ENCODE peak calls at places on chromosomes 12 and 14, in nine cellular contexts. One of them, this sample, is unnamed.

GRCh38 chr12:76706099-76706498 is 57.8 kb upstream of the ZDHHC17 start:
- DNase-seq in GM12892: no peak
- DNase-seq in upper lobe of left lung: no peak
- DNase-seq in spleen: no peak
- DNase-seq in esophagus squamous epithelium: no peak
- DNase-seq in IMR-90: peak; percentile 56
- DNase-seq in stomach: no peak
- DNase-seq in H1: no peak
- DNase-seq in body of pancreas: no peak
- DNase-seq in this sample: no peak

GRCh38 chr14:89283327-89284060 is 133.5 kb downstream of the FOXN3 start:
- DNase-seq in upper lobe of left lung: no peak
- DNase-seq in H1: no peak
- DNase-seq in spleen: no peak
- DNase-seq in GM12892: no peak
- DNase-seq in IMR-90: no peak
- DNase-seq in body of pancreas: no peak
- DNase-seq in stomach: no peak
- DNase-seq in esophagus squamous epithelium: no peak
- DNase-seq in this sample: no peak

GRCh38 chr14:24506443-24506842 is 1.6 kb downstream of the CMA1 start:
- DNase-seq in IMR-90: no peak
- DNase-seq in stomach: no peak
- DNase-seq in H1: no peak
- DNase-seq in upper lobe of left lung: no peak
- DNase-seq in body of pancreas: no peak
- DNase-seq in GM12892: no peak
- DNase-seq in esophagus squamous epithelium: no peak
- DNase-seq in spleen: no peak
- DNase-seq in this sample: no peak

GRCh38 chr12:130965668-130966067 is 12.0 kb downstream of the ADGRD1 start:
- DNase-seq in GM12892: no peak
- DNase-seq in stomach: no peak
- DNase-seq in upper lobe of left lung: no peak
- DNase-seq in body of pancreas: no peak
- DNase-seq in esophagus squamous epithelium: no peak
- DNase-seq in H1: no peak
- DNase-seq in spleen: no peak
- DNase-seq in IMR-90: no peak
- DNase-seq in this sample: no peak

GRCh38 chr12:94561943-94562411 is 88.4 kb downstream of the TMCC3 start:
- DNase-seq in GM12892: peak; percentile 34
- DNase-seq in upper lobe of left lung: no peak
- DNase-seq in H1: no peak
- DNase-seq in body of pancreas: peak; percentile 83
- DNase-seq in stomach: peak; percentile 79
- DNase-seq in IMR-90: no peak
- DNase-seq in esophagus squamous epithelium: no peak
- DNase-seq in spleen: no peak
- DNase-seq in this sample: no peak

GRCh38 chr12:12985817-12986408 is 14.2 kb downstream of the HEBP1 start:
- DNase-seq in esophagus squamous epithelium: no peak
- DNase-seq in body of pancreas: peak; percentile 35
- DNase-seq in H1: no peak
- DNase-seq in GM12892: no peak
- DNase-seq in upper lobe of left lung: peak; percentile 43
- DNase-seq in IMR-90: peak; percentile 17
- DNase-seq in spleen: no peak
- DNase-seq in stomach: no peak
- DNase-seq in this sample: peak; percentile 58

GRCh38 chr12:54018608-54018984 is 9.6 kb upstream of the HOXC6 start:
- DNase-seq in upper lobe of left lung: no peak
- DNase-seq in IMR-90: no peak
- DNase-seq in H1: no peak
- DNase-seq in stomach: no peak
- DNase-seq in body of pancreas: no peak
- DNase-seq in GM12892: peak; percentile 49
- DNase-seq in spleen: no peak
- DNase-seq in esophagus squamous epithelium: no peak
- DNase-seq in this sample: peak; percentile 39

GRCh38 chr12:59972941-59973340 is 377.1 kb downstream of the SLC16A7 start:
- DNase-seq in H1: no peak
- DNase-seq in GM12892: no peak
- DNase-seq in body of pancreas: no peak
- DNase-seq in stomach: no peak
- DNase-seq in spleen: no peak
- DNase-seq in IMR-90: peak; percentile 88
- DNase-seq in upper lobe of left lung: no peak
- DNase-seq in esophagus squamous epithelium: no peak
- DNase-seq in this sample: peak; percentile 5

GRCh38 chr14:91021991-91022621 is 38.3 kb downstream of the RPS6KA5 start:
- DNase-seq in stomach: no peak
- DNase-seq in upper lobe of left lung: no peak
- DNase-seq in spleen: no peak
- DNase-seq in body of pancreas: no peak
- DNase-seq in H1: no peak
- DNase-seq in esophagus squamous epithelium: no peak
- DNase-seq in GM12892: no peak
- DNase-seq in IMR-90: no peak
- DNase-seq in this sample: no peak

GRCh38 chr14:92558319-92558718 is 44.7 kb downstream of the RIN3 start:
- DNase-seq in H1: no peak
- DNase-seq in IMR-90: no peak
- DNase-seq in stomach: no peak
- DNase-seq in esophagus squamous epithelium: no peak
- DNase-seq in spleen: no peak
- DNase-seq in upper lobe of left lung: no peak
- DNase-seq in body of pancreas: no peak
- DNase-seq in GM12892: no peak
- DNase-seq in this sample: no peak

GRCh38 chr14:32472512-32473472 is 143.7 kb downstream of the AKAP6 start:
- DNase-seq in stomach: no peak
- DNase-seq in H1: no peak
- DNase-seq in esophagus squamous epithelium: no peak
- DNase-seq in spleen: no peak
- DNase-seq in IMR-90: peak; percentile 81
- DNase-seq in body of pancreas: peak; percentile 6
- DNase-seq in upper lobe of left lung: no peak
- DNase-seq in GM12892: no peak
- DNase-seq in this sample: no peak

GRCh38 chr12:49108958-49109404 is 1.7 kb downstream of the LMBR1L start:
- DNase-seq in GM12892: no peak
- DNase-seq in body of pancreas: peak; percentile 57
- DNase-seq in IMR-90: peak; percentile 20
- DNase-seq in stomach: no peak
- DNase-seq in upper lobe of left lung: peak; percentile 81
- DNase-seq in H1: no peak
- DNase-seq in esophagus squamous epithelium: no peak
- DNase-seq in spleen: no peak
- DNase-seq in this sample: no peak
- TF ChIP-seq POLR2A in GM12892: no peak
- TF ChIP-seq POLR2A in body of pancreas: no peak
- TF ChIP-seq POLR2A in IMR-90: no peak
- TF ChIP-seq POLR2A in stomach: no peak
- TF ChIP-seq POLR2A in upper lobe of left lung: peak; percentile 38
- TF ChIP-seq POLR2A in H1: no peak
- TF ChIP-seq POLR2A in esophagus squamous epithelium: no peak
- TF ChIP-seq POLR2A in spleen: no peak
- TF ChIP-seq POLR2A in this sample: no peak

DNA sequence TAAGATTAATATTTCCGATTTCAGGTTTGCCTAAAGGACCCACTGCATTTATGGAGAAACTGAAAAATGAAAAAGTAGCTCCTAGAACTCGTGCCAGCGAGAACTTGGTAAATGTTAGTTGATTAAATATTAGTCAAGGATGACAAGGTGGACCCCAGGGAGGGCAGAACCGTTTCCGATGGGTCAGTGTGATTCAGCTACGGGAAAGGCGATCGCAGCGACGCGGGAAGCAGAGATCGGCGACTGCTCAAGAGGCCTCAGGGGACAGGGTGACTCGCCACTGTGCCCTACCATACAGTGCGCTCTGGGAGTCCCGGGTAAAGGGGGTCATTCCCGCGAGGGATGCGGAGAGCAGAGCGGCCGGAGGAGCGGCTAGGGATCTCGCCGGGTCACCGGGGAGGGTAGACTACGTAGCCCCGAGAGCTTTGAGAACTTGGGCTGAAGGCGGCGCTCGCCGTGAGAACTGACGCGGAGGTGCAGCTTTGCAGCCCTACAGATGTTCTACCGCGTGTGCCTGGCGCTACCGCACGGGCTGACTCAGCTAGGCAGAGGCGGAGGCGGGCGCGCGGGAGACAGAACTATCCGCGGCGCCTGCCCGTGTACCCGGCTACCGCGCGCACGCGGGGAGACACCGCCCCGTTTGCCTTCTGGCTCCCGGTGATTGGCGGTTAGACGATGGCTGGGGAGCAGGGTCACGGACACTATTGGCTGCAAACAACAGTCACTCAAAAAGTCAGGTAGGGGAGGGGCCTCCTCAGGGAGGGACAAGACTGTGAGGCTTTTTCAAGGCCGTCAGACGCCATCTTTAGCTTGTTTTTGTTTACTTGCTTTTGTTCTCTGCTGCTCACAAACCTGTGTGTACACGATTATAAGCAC is 3.2 kb downstream of the C14orf93 start:
- DNase-seq in upper lobe of left lung: peak; percentile 98
- DNase-seq in esophagus squamous epithelium: peak; percentile 89
- DNase-seq in IMR-90: peak; percentile 97
- DNase-seq in H1: peak; percentile 89
- DNase-seq in stomach: peak; percentile 98
- DNase-seq in body of pancreas: peak; percentile 96
- DNase-seq in spleen: peak; percentile 99
- DNase-seq in GM12892: peak; percentile 82
- DNase-seq in this sample: peak; percentile 97
- TF ChIP-seq POLR2A in upper lobe of left lung: peak; percentile 92
- TF ChIP-seq POLR2A in esophagus squamous epithelium: no peak
- TF ChIP-seq POLR2A in IMR-90: peak; percentile 70
- TF ChIP-seq POLR2A in H1: peak; percentile 74
- TF ChIP-seq POLR2A in stomach: peak; percentile 27
- TF ChIP-seq POLR2A in body of pancreas: peak; percentile 94
- TF ChIP-seq POLR2A in spleen: no peak
- TF ChIP-seq POLR2A in GM12892: peak; percentile 95
- TF ChIP-seq POLR2A in this sample: peak; percentile 81

DNA sequence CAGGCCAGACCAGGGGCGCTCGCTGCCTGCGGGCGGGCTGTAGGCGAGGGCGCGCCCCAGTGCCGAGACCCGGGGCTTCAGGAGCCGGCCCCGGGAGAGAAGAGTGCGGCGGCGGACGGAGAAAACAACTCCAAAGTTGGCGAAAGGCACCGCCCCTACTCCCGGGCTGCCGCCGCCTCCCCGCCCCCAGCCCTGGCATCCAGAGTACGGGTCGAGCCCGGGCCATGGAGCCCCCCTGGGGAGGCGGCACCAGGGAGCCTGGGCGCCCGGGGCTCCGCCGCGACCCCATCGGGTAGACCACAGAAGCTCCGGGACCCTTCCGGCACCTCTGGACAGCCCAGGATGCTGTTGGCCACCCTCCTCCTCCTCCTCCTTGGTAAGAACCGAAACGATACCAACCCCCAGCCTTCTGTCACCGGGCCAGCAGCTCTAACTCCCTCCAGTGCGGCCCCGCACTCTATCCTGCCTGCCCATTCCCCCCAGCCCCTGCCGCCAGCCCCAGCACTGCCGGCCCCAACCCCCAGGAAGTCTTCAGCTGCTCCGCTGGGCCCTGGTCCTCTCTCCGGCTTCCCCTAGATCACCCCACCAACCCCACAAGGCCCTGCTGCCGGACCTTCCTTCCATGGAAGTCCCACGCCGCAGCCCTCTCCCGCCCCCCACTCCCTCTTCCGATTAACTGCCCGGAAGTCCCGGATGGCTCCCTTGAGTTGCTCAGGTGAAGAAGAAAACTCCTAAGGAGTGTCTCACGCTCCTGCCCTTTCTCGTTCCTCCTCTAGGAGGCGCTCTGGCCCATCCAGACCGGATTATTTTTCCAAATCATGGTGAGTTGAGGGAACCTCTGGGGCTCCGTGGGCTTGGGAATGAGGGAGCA is 657 bp downstream of the LRP10 start:
- DNase-seq in body of pancreas: peak; percentile 90
- DNase-seq in IMR-90: peak; percentile 81
- DNase-seq in upper lobe of left lung: peak; percentile 88
- DNase-seq in stomach: peak; percentile 90
- DNase-seq in GM12892: no peak
- DNase-seq in esophagus squamous epithelium: no peak
- DNase-seq in spleen: peak; percentile 90
- DNase-seq in H1: no peak
- DNase-seq in this sample: peak; percentile 87
- TF ChIP-seq POLR2A in body of pancreas: peak; percentile 21
- TF ChIP-seq POLR2A in IMR-90: no peak
- TF ChIP-seq POLR2A in upper lobe of left lung: no peak
- TF ChIP-seq POLR2A in stomach: no peak
- TF ChIP-seq POLR2A in GM12892: no peak
- TF ChIP-seq POLR2A in esophagus squamous epithelium: no peak
- TF ChIP-seq POLR2A in spleen: no peak
- TF ChIP-seq POLR2A in H1: no peak
- TF ChIP-seq POLR2A in this sample: peak; percentile 24

GRCh38 chr12:109591041-109591440 is 17.4 kb downstream of the MVK start:
- DNase-seq in esophagus squamous epithelium: no peak
- DNase-seq in IMR-90: no peak
- DNase-seq in spleen: no peak
- DNase-seq in GM12892: no peak
- DNase-seq in stomach: no peak
- DNase-seq in H1: no peak
- DNase-seq in body of pancreas: no peak
- DNase-seq in upper lobe of left lung: no peak
- DNase-seq in this sample: no peak

GRCh38 chr12:109592195-109592904 is 18.8 kb downstream of the MVK start:
- DNase-seq in H1: no peak
- DNase-seq in stomach: no peak
- DNase-seq in body of pancreas: no peak
- DNase-seq in IMR-90: no peak
- DNase-seq in esophagus squamous epithelium: no peak
- DNase-seq in upper lobe of left lung: no peak
- DNase-seq in GM12892: no peak
- DNase-seq in spleen: no peak
- DNase-seq in this sample: no peak

GRCh38 chr12:109589691-109590245 is 16.2 kb downstream of the MVK start:
- DNase-seq in stomach: no peak
- DNase-seq in H1: no peak
- DNase-seq in spleen: no peak
- DNase-seq in IMR-90: no peak
- DNase-seq in body of pancreas: no peak
- DNase-seq in esophagus squamous epithelium: no peak
- DNase-seq in upper lobe of left lung: no peak
- DNase-seq in GM12892: no peak
- DNase-seq in this sample: no peak

GRCh38 chr12:109589240-109589590 is 15.6 kb downstream of the MVK start:
- DNase-seq in esophagus squamous epithelium: no peak
- DNase-seq in H1: no peak
- DNase-seq in GM12892: no peak
- DNase-seq in upper lobe of left lung: no peak
- DNase-seq in spleen: no peak
- DNase-seq in body of pancreas: no peak
- DNase-seq in stomach: no peak
- DNase-seq in IMR-90: no peak
- DNase-seq in this sample: no peak

DNA sequence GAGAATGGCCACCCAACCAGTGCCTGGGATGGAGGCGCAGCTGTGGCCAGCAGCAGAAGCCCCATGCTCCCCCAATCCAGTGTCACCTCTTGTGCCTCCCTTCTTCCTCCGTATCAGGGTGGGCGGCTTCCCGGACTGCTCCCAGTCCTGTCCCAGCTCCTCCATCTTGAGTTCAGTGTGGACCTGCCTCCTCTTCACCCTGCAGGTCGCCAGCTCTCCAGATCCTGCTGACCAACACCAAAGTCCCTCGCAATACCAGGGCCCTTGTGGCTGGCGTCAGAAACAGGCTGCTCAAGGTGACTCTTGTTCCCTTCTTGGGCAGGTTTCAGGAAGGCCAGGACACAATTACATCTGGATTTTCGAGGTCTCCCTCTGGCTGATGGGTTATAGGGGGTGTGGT is 17.0 kb downstream of the MVK start:
- DNase-seq in H1: no peak
- DNase-seq in upper lobe of left lung: no peak
- DNase-seq in spleen: no peak
- DNase-seq in IMR-90: no peak
- DNase-seq in esophagus squamous epithelium: no peak
- DNase-seq in stomach: no peak
- DNase-seq in GM12892: no peak
- DNase-seq in body of pancreas: no peak
- DNase-seq in this sample: no peak
- TF ChIP-seq POLR2A in H1: no peak
- TF ChIP-seq POLR2A in upper lobe of left lung: no peak
- TF ChIP-seq POLR2A in spleen: no peak
- TF ChIP-seq POLR2A in IMR-90: no peak
- TF ChIP-seq POLR2A in esophagus squamous epithelium: no peak
- TF ChIP-seq POLR2A in stomach: no peak
- TF ChIP-seq POLR2A in GM12892: no peak
- TF ChIP-seq POLR2A in body of pancreas: no peak
- TF ChIP-seq POLR2A in this sample: no peak